ENCODE peak calls at places on chromosomes 4 and X, in five cellular contexts. B is tibial nerve, H is testis, N is AG09319, P is cardiac muscle cell. C is an unnamed sample.

GRCh38 chr4:7762376-7763040 is 177.2 kb downstream of the AFAP1 start:
- DNase-seq in H (no peak), P (no peak), N (no peak), B (no peak), C (no peak)

GRCh38 chr4:99462875-99463464 is 27.8 kb upstream of the ADH7 start:
- DNase-seq in B (no peak), H (peak; percentile 71), P (peak; percentile 76), N (peak; percentile 56), C (peak; percentile 44)

GRCh38 chr4:140718240-140718639 is 37.9 kb downstream of the TBC1D9 start:
- DNase-seq in B (no peak), N (no peak), P (no peak), H (no peak), C (no peak)

GRCh38 chr4:178198691-178199090 is 756.5 kb upstream of the AGA start:
- DNase-seq in N (no peak), B (no peak), H (no peak), P (peak; percentile 66), C (no peak)

GRCh38 chr4:5609265-5610007 is 98.9 kb downstream of the EVC2 start:
- DNase-seq in H (no peak), N (no peak), B (no peak), P (no peak), C (no peak)

GRCh38 chr4:185672618-185673017 is 137.3 kb upstream of the PDLIM3 start:
- DNase-seq in N (no peak), B (no peak), H (no peak), P (no peak), C (no peak)

GRCh38 chrX:130896026-130896425 is 7.0 kb downstream of the ENOX2 start:
- DNase-seq in N (no peak), P (no peak), B (no peak), H (no peak), C (no peak)

GRCh38 chr4:108106186-108106585 is 62.5 kb downstream of the LEF1 start:
- DNase-seq in N (no peak), B (no peak), P (no peak), H (no peak), C (no peak)

GRCh38 chrX:125883169-125883568 is 282.9 kb downstream of the DCAF12L2 start:
- DNase-seq in H (no peak), N (no peak), P (no peak), B (no peak), C (no peak)

GRCh38 chr4:110480031-110480549 is 4.1 kb downstream of the ENPEP start:
- DNase-seq in P (no peak), N (peak; percentile 96), B (no peak), H (no peak), C (no peak)

GRCh38 chr4:2284934-2285664 is 23.2 kb upstream of the MXD4 start:
- DNase-seq in N (no peak), B (no peak), P (no peak), H (no peak), C (peak; percentile 4)

GRCh38 chr4:2280531-2281300 is 18.8 kb upstream of the MXD4 start:
- DNase-seq in B (no peak), P (no peak), H (no peak), N (no peak), C (no peak)

GRCh38 chr4:2284161-2284933 is 22.4 kb upstream of the MXD4 start:
- DNase-seq in H (no peak), B (no peak), P (no peak), N (no peak), C (no peak)

GRCh38 chr4:2283199-2283711 is 21.3 kb upstream of the MXD4 start:
- DNase-seq in H (no peak), B (no peak), N (no peak), P (no peak), C (no peak)

DNA sequence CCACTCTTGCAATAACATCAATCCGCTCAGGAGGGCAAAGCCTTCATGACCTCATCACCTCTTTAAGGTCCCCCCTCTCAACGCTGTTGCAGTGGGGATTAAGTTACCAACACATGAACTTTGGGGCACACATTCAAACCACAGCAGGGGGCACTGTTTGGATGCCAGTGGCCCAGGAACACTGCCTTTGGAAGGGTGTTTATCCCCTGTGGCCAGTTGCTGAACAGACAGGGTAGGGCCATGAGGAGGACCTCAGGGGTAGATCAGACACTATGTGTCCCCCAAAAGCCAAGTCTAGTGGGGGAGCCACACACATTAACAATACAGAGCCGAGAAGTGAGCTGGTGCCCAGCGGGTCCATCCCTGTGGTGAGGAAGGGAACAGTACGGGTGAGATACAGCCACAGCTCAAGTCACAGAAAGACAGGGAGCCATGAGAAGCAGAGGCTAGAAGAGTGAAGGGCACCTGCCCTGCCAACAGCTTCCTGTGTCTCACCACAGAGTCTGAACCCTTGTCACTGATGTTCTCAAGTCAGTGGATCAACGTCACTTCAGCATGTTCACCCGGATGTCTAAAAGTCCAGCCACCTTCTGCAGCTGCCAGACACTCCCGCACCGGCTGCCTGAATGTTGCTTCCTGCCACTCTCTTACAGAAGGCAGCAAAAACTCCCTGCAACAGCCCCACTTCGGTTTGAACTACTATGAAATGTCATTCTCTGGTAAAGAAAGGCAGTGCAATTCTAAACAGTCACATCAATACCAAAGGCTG is 19.9 kb upstream of the MXD4 start:
- DNase-seq in B (no peak), H (no peak), P (no peak), N (no peak), C (no peak)
- TF ChIP-seq CTCF in B (no peak), H (no peak), P (peak; percentile 15), N (no peak), C (no peak)

GRCh38 chr4:169621754-169622481 is 1.5 kb downstream of the CLCN3 start:
- DNase-seq in P (no peak), B (no peak), N (no peak), H (no peak), C (no peak)

GRCh38 chr4:169618986-169619385 is 1.4 kb upstream of the CLCN3 start:
- DNase-seq in N (no peak), H (no peak), B (no peak), P (no peak), C (no peak)

GRCh38 chr4:169619518-169619957 is 840 bp upstream of the CLCN3 start:
- DNase-seq in B (no peak), N (no peak), H (peak; percentile 79), P (peak; percentile 65), C (no peak)

GRCh38 chr4:169620846-169621228 is 459 bp downstream of the CLCN3 start:
- DNase-seq in P (peak; percentile 48), N (no peak), H (peak; percentile 57), B (no peak), C (peak; percentile 40)

DNA sequence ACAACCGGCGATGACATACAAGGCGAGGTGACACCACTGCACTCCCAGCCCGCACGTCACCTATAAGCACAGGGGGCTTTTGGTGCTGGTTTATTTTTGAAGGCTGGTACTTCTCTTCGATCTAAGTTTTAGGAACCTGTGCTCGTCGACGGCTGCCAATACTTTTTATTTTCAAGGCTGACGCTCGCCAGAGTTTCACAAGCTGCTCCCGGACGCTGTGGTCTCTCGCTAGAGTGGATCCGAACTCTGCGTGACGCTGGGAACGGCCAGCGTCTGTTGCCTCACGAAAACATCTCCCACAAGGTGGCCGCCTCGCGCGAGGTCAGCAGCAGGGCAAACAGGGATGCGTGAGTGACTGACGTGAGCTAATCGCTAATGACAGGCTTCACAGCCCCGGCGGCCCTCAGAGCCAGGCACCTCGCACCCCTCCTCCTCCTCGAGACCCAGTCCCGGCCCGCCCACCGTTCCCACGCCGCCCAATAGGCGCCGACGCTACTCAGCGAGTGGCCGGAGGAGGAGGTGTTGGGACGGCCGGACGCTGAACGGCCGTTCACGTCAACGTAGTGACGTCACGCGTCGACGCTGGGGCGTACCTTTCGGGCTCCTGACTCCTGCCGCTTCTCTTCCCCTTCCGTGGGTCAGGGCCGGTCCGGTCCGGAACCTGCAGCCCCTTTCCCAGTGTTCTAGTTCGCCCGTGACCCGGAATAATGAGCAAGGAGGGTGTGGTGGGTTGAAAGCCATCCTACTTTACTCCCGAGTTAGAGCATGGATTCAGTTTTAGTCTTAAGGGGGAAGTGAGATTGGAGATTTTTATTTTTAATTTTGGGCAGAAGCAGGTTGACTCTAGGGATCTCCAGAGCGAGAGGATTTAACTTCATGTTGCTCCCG is at the start of gene CLCN3:
- DNase-seq in N (peak; percentile 87), H (peak; percentile 99), B (peak; percentile 93), P (peak; percentile 99), C (peak; percentile 82)
- TF ChIP-seq CTCF in N (no peak), H (peak; percentile 13), B (peak; percentile 13), P (no peak), C (no peak)

DNA sequence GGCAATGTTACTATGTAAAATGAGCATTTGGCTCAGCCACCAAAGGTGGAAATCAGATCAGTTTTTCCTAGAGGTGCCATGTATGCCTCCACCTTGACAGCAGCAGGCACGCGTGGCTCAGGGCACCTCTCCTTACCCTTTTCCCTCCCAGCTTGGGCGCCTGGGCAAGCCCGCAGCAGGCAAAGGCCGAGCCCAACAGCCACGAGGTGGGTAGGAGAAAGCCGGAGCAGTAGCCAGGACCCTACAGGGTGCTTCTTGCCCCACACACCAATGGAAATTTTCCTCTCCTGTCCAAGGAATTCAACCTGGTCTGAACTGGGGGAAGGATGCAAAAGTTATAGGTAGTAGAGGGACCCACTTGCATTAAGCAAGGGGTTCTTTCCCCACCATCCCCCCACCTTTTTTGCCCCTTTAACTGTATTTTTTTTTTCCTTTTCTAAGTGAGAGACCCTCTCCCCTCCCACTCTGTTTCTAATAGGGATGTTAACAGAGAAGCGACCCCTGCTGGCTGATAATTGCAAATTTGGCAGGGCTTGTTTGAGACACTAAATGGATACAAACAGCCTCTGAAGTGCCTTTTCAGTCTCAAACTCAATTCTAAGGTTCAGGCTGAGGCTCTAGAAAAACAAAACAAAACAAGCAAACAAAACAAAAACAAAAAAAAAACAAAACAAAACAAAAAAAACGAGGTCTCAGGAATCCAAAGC is 895.1 kb downstream of the PCDH18 start:
- DNase-seq in B (no peak), H (peak; percentile 69), N (no peak), P (peak; percentile 44), C (no peak)
- TF ChIP-seq CTCF in B (no peak), H (no peak), N (peak; percentile 34), P (peak; percentile 52), C (peak; percentile 45)

DNA sequence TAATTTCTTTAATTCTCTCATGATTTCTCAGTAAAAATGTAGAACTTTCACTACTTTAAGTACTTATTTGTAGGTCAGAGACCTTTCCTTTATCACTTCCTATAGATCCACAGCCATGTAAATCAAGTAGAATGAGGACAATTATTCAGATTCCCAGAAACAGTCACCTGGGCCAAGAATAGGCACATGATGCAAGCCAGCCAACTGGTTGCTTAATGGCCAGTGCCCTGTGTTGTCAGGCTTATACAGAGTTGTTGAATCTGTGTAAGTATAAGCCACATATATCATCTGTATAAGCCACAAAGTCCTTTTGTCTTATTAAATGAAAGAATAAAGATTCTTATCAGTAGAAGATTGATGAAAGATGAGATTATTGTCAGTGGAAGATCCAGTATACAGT is 5.2 kb downstream of the BANK1 start:
- DNase-seq in H (no peak), B (no peak), P (no peak), N (no peak), C (no peak)
- TF ChIP-seq CTCF in H (no peak), B (no peak), P (no peak), N (no peak), C (no peak)

GRCh38 chrX:106957856-106958255 is 37.7 kb downstream of the CLDN2 start:
- DNase-seq in N (no peak), P (no peak), B (no peak), H (no peak), C (no peak)
- TF ChIP-seq CTCF in N (no peak), P (no peak), B (no peak), H (no peak), C (no peak)

C was measured in mesothelial cell of epicardium.